ENCODE peak calls at places on chromosomes 5 and 9, in eight cellular contexts. U is HepG2, T is MM.1S, F is astrocyte, W is PC-3, Y is GM23338, J is hepatocyte, X is HCT116. M is an unnamed sample. For H3K79me2, the result is how much of the 10 kb centered on the place peaks cover.

GRCh38 chr5:96565843-96566242 is 96.3 kb upstream of the CAST start:
- DNase-seq in U (no peak), W (peak), Y (peak), F (peak), X (no peak), J (no peak), T (no peak), M (peak)

GRCh38 chr5:147805030-147805454 is 22.5 kb upstream of the JAKMIP2 start:
- DNase-seq in J (no peak), U (no peak), F (no peak), T (peak), Y (no peak), W (no peak), X (no peak), M (no peak)

GRCh38 chr5:72101828-72102227 is 5.4 kb upstream of the MAP1B start:
- DNase-seq in J (no peak), X (no peak), T (no peak), W (peak), F (peak), U (no peak), Y (no peak), M (no peak)

GRCh38 chr9:127229691-127230417 is 34.7 kb upstream of the GARNL3 start:
- DNase-seq in W (no peak), X (no peak), T (no peak), F (no peak), U (no peak), J (no peak), Y (no peak), M (no peak)

GRCh38 chr9:137429974-137430722 is 7.0 kb downstream of the NOXA1 start:
- DNase-seq in U (no peak), T (peak), Y (peak), F (no peak), W (peak), J (no peak), X (no peak), M (peak)

GRCh38 chr9:124553738-124554137 is 46.5 kb upstream of the NR5A1 start:
- DNase-seq in J (no peak), U (no peak), T (no peak), Y (no peak), F (peak), W (peak), X (no peak), M (no peak)

GRCh38 chr9:22053178-22053577 is 44.1 kb upstream of the CDKN2B start:
- DNase-seq in W (peak), Y (no peak), F (no peak), U (no peak), J (no peak), X (no peak), T (no peak), M (no peak)

GRCh38 chr5:16520806-16521205 is 55.2 kb upstream of the ZNF622 start:
- DNase-seq in W (no peak), U (no peak), Y (no peak), J (peak), T (no peak), F (no peak), X (no peak), M (no peak)

GRCh38 chr9:135286961-135287360 is 192.6 kb upstream of the PPP1R26 start:
- DNase-seq in F (no peak), W (no peak), Y (no peak), T (no peak), X (no peak), J (no peak), U (no peak), M (no peak)

GRCh38 chr9:133881671-133882381 is 110.3 kb downstream of the VAV2 start:
- DNase-seq in T (no peak), J (no peak), W (no peak), U (no peak), Y (no peak), X (no peak), F (peak), M (no peak)

GRCh38 chr5:17441351-17441750 is 56.7 kb upstream of the TAF11L2 start:
- DNase-seq in F (peak), W (peak), X (no peak), T (no peak), Y (no peak), U (no peak), J (no peak), M (peak)

GRCh38 chr9:94097788-94098413 is 13.6 kb downstream of the PTPDC1 start:
- DNase-seq in U (no peak), W (peak), F (peak), J (peak), X (peak), T (no peak), Y (no peak), M (peak)

GRCh38 chr5:41415242-41415641 is 95.2 kb downstream of the PLCXD3 start:
- DNase-seq in U (no peak), F (peak), J (no peak), T (no peak), Y (no peak), W (peak), X (no peak), M (no peak)

GRCh38 chr5:123116063-123116462 is 27.0 kb downstream of the PRDM6 start:
- DNase-seq in F (no peak), W (no peak), J (no peak), T (no peak), U (no peak), X (no peak), Y (no peak), M (peak)

GRCh38 chr5:140362875-140363630 is 3.1 kb downstream of the SLC4A9 start:
- DNase-seq in W (peak), Y (peak), T (peak), U (peak), J (peak), F (peak), X (peak), M (peak)

GRCh38 chr5:56412601-56413379 is 179.7 kb upstream of the ANKRD55 start:
- DNase-seq in Y (no peak), W (no peak), F (no peak), X (no peak), T (peak), J (no peak), U (no peak), M (no peak)

GRCh38 chr9:134705786-134706185 is 64.2 kb downstream of the COL5A1 start:
- DNase-seq in X (no peak), F (no peak), Y (no peak), T (no peak), W (no peak), U (no peak), J (no peak), M (no peak)

GRCh38 chr9:134559013-134559412 is 82.6 kb upstream of the COL5A1 start:
- DNase-seq in W (no peak), Y (no peak), X (no peak), T (no peak), J (no peak), F (no peak), U (no peak), M (no peak)

GRCh38 chr5:105940181-105940580 is 1730.6 kb downstream of the EFNA5 start:
- DNase-seq in X (no peak), T (no peak), F (no peak), U (no peak), W (no peak), Y (no peak), J (no peak), M (no peak)

GRCh38 chr5:127878174-127878750 is 175.1 kb downstream of the CCDC192 start:
- DNase-seq in X (peak), T (peak), F (no peak), Y (peak), U (peak), J (peak), W (peak), M (peak)

GRCh38 chr5:35198096-35198495 is 32.2 kb downstream of the PRLR start:
- DNase-seq in Y (no peak), T (no peak), J (peak), F (peak), W (peak), U (peak), X (no peak), M (no peak)

GRCh38 chr5:35194636-35195471 is 35.4 kb downstream of the PRLR start:
- DNase-seq in J (peak), X (no peak), U (peak), W (no peak), F (no peak), Y (no peak), T (peak), M (no peak)

GRCh38 chr5:35195472-35195852 is 34.8 kb downstream of the PRLR start:
- DNase-seq in W (no peak), T (no peak), Y (no peak), F (no peak), U (no peak), J (peak), X (no peak), M (no peak)

GRCh38 chr5:35198681-35199080 is 31.6 kb downstream of the PRLR start:
- DNase-seq in U (no peak), Y (no peak), F (no peak), T (no peak), W (no peak), J (peak), X (no peak), M (no peak)

GRCh38 chr5:35197351-35197750 is 32.9 kb downstream of the PRLR start:
- DNase-seq in W (no peak), T (no peak), Y (no peak), J (no peak), X (no peak), F (no peak), U (no peak), M (no peak)
- H3K79me2 ChIP-seq in W (under half), T (under half), Y (under half), J (half or more), X (under half), F (under half), U (under half), M (under half)

GRCh38 chr9:125756499-125756898 is 9.3 kb downstream of the PBX3 start:
- DNase-seq in Y (no peak), U (no peak), J (no peak), X (no peak), W (no peak), F (no peak), T (no peak), M (no peak)
- H3K79me2 ChIP-seq in Y (half or more), U (under half), J (under half), X (under half), W (under half), F (half or more), T (under half), M (half or more)

DNA sequence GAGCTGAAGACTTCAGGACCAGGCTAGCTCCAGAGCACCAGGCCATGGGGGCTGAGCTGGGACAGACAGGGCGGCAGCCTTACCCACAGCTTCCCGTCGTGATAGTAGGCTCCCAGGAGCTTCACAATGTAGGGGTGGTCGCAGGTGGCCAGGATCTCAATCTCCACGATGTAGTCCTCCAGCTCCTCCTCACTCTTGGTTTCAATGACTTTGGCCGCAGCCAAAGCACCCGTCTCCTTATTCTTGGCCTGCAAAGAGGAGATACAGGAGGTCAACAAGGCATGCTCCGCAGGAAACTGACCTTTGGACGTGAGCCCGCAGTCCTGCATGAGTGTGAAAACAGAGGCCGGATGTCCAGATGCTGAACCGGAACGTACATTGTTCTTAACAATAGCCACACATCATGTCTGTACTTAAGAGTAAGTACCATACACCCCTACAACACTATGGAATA is 31.5 kb downstream of the STK10 start:
- DNase-seq in F (no peak), W (no peak), X (no peak), J (no peak), T (no peak), Y (no peak), U (peak), M (no peak)
- H3K79me2 ChIP-seq in F (under half), W (under half), X (under half), J (under half), T (half or more), Y (under half), U (under half), M (half or more)

GRCh38 chr9:109005678-109006077 is 7.6 kb downstream of the CTNNAL1 start:
- DNase-seq in J (no peak), Y (no peak), T (no peak), U (no peak), F (no peak), X (no peak), W (no peak), M (no peak)
- H3K79me2 ChIP-seq in J (half or more), Y (half or more), T (half or more), U (half or more), F (half or more), X (half or more), W (half or more), M (half or more)

GRCh38 chr9:108567571-108567970 is 288.2 kb downstream of the ACTL7B start:
- DNase-seq in F (no peak), T (no peak), X (no peak), Y (no peak), U (no peak), J (no peak), W (no peak), M (no peak)

GRCh38 chr9:108565651-108566378 is 290.0 kb downstream of the ACTL7B start:
- DNase-seq in T (peak), J (peak), U (peak), Y (peak), W (peak), X (peak), F (peak), M (peak)

GRCh38 chr9:108568093-108568492 is 287.7 kb downstream of the ACTL7B start:
- DNase-seq in F (no peak), Y (no peak), J (peak), W (peak), X (no peak), U (peak), T (no peak), M (no peak)

GRCh38 chr9:108562176-108562575 is 293.6 kb downstream of the ACTL7B start:
- DNase-seq in T (no peak), F (no peak), Y (no peak), J (no peak), U (no peak), W (peak), X (no peak), M (no peak)
- H3K79me2 ChIP-seq in T (under half), F (under half), Y (under half), J (under half), U (under half), W (under half), X (under half), M (under half)

GRCh38 chr9:38016375-38017120 is 52.5 kb downstream of the SHB start:
- DNase-seq in Y (no peak), T (no peak), J (no peak), U (no peak), F (peak), W (peak), X (no peak), M (peak)

GRCh38 chr9:38017149-38017884 is 51.7 kb downstream of the SHB start:
- DNase-seq in Y (peak), J (no peak), X (no peak), W (peak), F (peak), U (no peak), T (no peak), M (peak)

GRCh38 chr9:38018964-38019602 is 49.9 kb downstream of the SHB start:
- DNase-seq in Y (no peak), X (no peak), T (no peak), F (peak), J (peak), U (peak), W (peak), M (peak)

GRCh38 chr9:38018230-38018963 is 50.6 kb downstream of the SHB start:
- DNase-seq in U (peak), W (no peak), J (no peak), Y (no peak), T (no peak), X (no peak), F (no peak), M (peak)

GRCh38 chr9:38017885-38018186 is 51.2 kb downstream of the SHB start:
- DNase-seq in Y (no peak), W (no peak), X (no peak), U (no peak), F (no peak), J (no peak), T (no peak), M (peak)
- H3K79me2 ChIP-seq in Y (under half), W (half or more), X (half or more), U (half or more), F (half or more), J (half or more), T (under half), M (under half)

GRCh38 chr5:36957953-36958559 is 81.5 kb downstream of the NIPBL start:
- DNase-seq in U (no peak), Y (no peak), W (no peak), X (no peak), J (no peak), F (no peak), T (no peak), M (no peak)

GRCh38 chr5:36953043-36953442 is 76.5 kb downstream of the NIPBL start:
- DNase-seq in F (no peak), W (no peak), U (no peak), T (no peak), J (no peak), Y (no peak), X (no peak), M (no peak)

DNA sequence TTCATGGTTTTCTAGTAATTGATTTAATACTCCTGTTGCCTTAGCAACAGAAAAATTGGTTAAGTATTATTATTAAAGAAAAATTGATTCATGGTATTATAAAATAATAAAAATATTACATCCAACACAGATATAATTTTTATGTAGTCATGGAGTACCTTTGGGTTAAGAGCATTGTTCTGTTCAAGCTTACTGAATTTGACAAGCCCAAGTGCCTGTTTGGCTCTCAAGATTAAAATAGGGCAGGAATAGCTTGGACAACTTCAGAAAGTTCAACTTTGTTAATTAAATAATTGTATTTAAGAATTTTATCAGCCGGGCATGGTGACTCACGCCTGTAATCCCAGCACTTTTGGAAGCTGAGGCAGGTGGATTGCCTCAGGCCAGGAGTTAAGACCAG is 82.0 kb downstream of the NIPBL start:
- DNase-seq in W (no peak), F (no peak), Y (no peak), U (no peak), X (no peak), T (no peak), J (no peak), M (no peak)
- H3K79me2 ChIP-seq in W (under half), F (under half), Y (under half), U (under half), X (under half), T (under half), J (under half), M (under half)

GRCh38 chr5:1507961-1508678 is 15.6 kb downstream of the LPCAT1 start:
- DNase-seq in J (no peak), F (no peak), U (no peak), W (no peak), T (no peak), X (no peak), Y (no peak), M (no peak)
- H3K79me2 ChIP-seq in J (half or more), F (half or more), U (half or more), W (half or more), T (half or more), X (half or more), Y (half or more), M (half or more)